ENCODE peak calls at places on chromosome 16, in four cellular contexts. E, S, J and I are unnamed samples.

GRCh38 chr16:76474048-76474447 is 196.8 kb downstream of the CNTNAP4 start:
- DNase-seq in E (no peak), S (no peak), J (no peak), I (no peak)

GRCh38 chr16:17138801-17139200 is 332.0 kb downstream of the XYLT1 start:
- DNase-seq in E (no peak), S (no peak), J (no peak), I (no peak)

GRCh38 chr16:55571191-55571897 is 4.9 kb downstream of the CAPNS2 start:
- DNase-seq in J (peak), E (no peak), S (no peak), I (no peak)

GRCh38 chr16:58280846-58281301 is 14.0 kb downstream of the PRSS54 start:
- DNase-seq in J (peak), E (no peak), S (no peak), I (no peak)

GRCh38 chr16:81650982-81651562 is 128.0 kb upstream of the PLCG2 start:
- DNase-seq in E (peak), J (no peak), S (no peak), I (no peak)

GRCh38 chr16:80058236-80058635 is 457.7 kb upstream of the MAF start:
- DNase-seq in J (peak), S (no peak), E (peak), I (no peak)

GRCh38 chr16:55494994-55495421 is 13.9 kb upstream of the LPCAT2 start:
- DNase-seq in J (peak), S (no peak), E (peak), I (no peak)

GRCh38 chr16:89606006-89606405 is 7.4 kb upstream of the DPEP1 start:
- DNase-seq in E (no peak), S (no peak), J (no peak), I (no peak)

GRCh38 chr16:46885960-46886763 is 2.0 kb downstream of the GPT2 start:
- DNase-seq in J (peak), E (no peak), S (no peak), I (no peak)

DNA sequence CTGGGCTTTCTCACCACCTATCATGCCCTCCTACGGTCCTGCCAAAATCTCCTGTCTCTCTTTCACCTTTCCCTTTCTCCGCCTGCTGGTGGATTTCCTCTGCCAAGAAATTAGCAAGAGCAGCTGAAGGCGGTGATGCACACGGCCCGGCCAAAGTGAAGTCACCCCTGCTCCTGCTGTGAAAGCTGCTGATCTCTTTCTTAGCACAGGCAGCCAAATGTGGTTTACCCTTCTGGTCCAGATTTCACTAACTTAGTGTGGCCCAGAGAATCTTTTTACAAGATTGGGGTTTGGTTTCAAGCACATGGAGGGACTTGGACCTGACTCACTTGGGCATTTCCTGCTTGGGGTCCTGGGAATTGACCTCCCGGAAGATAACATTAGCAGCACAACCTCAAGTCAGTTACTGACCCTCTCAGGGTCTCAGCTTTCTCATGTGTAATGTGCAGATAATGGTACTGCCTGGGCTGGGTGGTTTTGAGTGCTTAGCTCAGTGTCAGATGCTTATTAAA is 155.7 kb downstream of the SOCS1 start:
- DNase-seq in J (no peak), S (peak), E (peak), I (peak)
- TF ChIP-seq CTCF in J (no peak), S (peak), E (peak), I (no peak)

DNA sequence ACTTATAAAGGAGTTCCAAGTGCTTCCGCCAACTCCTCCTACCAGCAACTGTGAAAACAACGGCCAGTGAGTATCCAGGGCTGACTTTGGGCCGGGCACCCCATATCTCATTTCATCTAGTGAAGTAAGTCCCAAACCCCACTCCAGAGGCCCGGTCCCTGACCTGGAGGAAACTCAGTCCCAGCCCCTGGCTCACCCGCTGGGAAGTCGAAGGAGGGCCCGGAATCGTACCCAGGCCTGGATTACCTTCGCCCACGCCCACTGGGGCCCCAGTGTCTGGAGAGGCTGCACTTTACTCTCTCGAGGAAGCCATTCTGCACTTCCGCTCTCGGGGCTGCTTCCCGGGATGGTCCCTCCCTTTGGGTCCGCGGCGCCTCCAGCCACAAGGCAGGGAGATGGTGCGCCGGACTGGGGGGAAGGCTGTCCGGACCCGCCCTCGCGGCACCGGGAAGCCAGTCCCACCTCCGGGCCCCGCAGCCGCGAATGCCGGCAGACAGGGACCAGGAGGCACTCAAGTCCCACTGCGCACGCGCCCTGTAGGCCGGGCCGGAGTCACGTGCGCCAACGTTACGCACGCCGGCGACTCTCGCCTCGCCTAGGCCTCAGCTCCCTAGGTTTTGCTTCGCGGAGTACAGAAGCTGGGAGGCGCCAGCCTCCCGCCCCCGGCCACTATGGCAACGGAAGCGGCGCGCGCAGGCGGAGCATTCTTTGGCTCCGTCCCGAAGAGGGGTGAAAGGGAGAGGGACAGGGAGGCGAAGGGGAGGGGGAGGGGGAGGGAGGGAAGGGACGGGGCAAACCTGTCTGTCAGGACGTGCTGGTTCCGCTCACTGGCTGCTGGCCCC is at the start of gene CMTR2:
- DNase-seq in E (peak), J (peak), S (peak), I (peak)
- TF ChIP-seq CTCF in E (peak), J (peak), S (peak), I (no peak)

GRCh38 chr16:75058815-75059214 is 57.8 kb downstream of the LDHD start:
- DNase-seq in S (no peak), E (no peak), J (no peak), I (no peak)
- TF ChIP-seq CTCF in S (no peak), E (no peak), J (no peak), I (no peak)

GRCh38 chr16:10870808-10871156 is 6.2 kb upstream of the CIITA start:
- DNase-seq in J (no peak), E (no peak), S (no peak), I (no peak)

GRCh38 chr16:10867199-10867598 is 9.8 kb upstream of the CIITA start:
- DNase-seq in E (no peak), S (no peak), J (no peak), I (no peak)

GRCh38 chr16:10868089-10868488 is 8.9 kb upstream of the CIITA start:
- DNase-seq in E (no peak), J (no peak), S (no peak), I (no peak)

GRCh38 chr16:10870137-10870776 is 6.7 kb upstream of the CIITA start:
- DNase-seq in S (peak), J (no peak), E (no peak), I (no peak)

GRCh38 chr16:10868562-10869469 is 8.2 kb upstream of the CIITA start:
- DNase-seq in S (peak), E (peak), J (no peak), I (peak)
- TF ChIP-seq CTCF in S (no peak), E (no peak), J (no peak), I (no peak)

DNA sequence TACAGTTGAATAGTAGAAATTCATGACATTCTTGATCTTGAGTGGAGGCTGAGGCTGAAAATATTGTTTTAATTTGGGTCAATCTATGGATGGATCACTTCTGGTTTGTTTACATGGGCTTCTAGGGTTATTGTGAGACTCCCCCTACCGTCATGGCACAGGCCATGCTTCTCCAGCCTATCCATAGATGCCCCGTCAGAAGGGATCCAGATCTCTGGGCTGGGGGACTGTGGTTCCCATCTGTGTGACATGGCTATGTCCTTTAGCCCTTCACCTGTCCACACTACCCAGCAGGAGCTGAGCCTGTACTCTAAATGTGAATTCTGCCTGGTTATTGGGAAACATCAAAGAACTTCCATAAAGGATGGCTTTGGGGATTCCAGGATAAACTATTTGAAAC is 160.4 kb downstream of the ABCC12 start:
- DNase-seq in J (no peak), S (no peak), E (no peak), I (no peak)
- TF ChIP-seq CTCF in J (peak), S (peak), E (no peak), I (no peak)

GRCh38 chr16:71423865-71424264 is 18.0 kb downstream of the TLE7 start:
- DNase-seq in J (no peak), E (no peak), S (no peak), I (no peak)

GRCh38 chr16:71424626-71425025 is 17.2 kb downstream of the TLE7 start:
- DNase-seq in E (no peak), S (no peak), J (no peak), I (no peak)

GRCh38 chr16:71423016-71423415 is 18.8 kb downstream of the TLE7 start:
- DNase-seq in J (no peak), S (no peak), E (no peak), I (no peak)

GRCh38 chr16:71425746-71426068 is 16.1 kb downstream of the TLE7 start:
- DNase-seq in J (no peak), E (no peak), S (no peak), I (no peak)

DNA sequence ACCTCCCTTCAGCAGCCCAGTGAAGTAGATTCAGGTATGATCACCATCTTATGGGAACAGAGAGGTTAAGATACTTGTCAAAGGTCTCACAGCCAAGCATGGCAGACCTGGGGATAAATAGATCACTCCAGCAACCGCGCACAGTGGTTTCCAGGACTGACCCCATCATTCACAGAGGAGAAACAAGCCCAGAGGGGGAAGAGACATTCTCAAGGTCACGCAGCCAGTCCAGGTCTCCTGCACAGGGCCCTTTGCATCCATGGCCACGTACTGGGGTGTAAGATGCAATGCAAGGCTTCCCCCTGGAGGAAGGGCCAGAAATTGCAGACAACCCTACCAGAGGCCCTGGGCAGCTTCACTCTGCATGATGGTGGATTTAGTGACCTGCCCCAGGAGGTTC is 19.9 kb downstream of the TLE7 start:
- DNase-seq in J (peak), E (no peak), S (no peak), I (peak)
- TF ChIP-seq CTCF in J (peak), E (no peak), S (peak), I (peak)

GRCh38 chr16:84834403-84834772 is 14.6 kb downstream of the CRISPLD2 start:
- DNase-seq in S (no peak), E (no peak), J (no peak), I (no peak)

GRCh38 chr16:84836234-84836647 is 16.5 kb downstream of the CRISPLD2 start:
- DNase-seq in S (no peak), J (peak), E (peak), I (no peak)

GRCh38 chr16:84832488-84833141 is 12.8 kb downstream of the CRISPLD2 start:
- DNase-seq in S (no peak), E (peak), J (no peak), I (no peak)

GRCh38 chr16:84833142-84833495 is 13.3 kb downstream of the CRISPLD2 start:
- DNase-seq in J (no peak), E (no peak), S (no peak), I (no peak)

DNA sequence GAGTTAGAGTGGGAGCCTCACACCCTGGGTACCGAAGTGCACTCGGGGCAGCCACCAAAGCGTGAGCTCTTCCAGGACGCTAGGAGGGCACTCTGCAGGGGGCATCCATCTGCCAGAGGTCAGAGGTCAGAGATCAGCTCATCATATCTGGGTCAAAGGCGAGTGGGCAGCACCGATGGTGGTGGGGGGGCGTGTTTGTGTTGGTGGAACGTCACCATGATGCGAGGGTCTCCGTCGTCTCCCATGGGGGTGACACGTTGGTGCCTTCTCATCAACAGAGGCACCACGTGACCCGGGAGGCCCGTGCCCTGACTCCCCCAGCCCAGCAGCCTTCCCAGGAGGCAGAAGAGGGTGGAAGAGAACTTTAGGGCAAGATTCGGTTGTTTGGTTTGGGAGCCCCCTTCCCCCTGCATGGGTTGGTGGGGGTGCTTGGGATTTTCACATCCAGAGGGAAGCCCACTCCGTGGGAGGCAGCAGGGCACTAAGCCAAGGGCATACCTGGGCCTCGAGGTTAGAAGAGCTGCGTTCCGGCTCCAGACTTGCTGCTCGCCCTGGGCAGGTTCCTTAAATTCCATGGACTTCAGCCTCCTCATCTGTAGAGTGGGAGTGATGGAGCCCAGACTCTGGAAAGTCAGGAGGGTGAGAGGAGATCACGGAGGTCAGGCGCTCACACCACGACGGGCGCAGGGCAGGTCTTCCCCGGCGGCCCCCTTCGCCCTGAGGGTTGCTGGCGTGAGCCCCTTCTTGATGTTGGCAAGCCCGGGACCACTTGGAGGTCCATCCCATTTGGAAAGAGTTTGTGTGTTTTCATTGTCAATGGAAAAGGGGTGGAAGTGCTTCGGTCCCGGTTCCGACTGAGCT is 14.0 kb downstream of the CRISPLD2 start:
- DNase-seq in E (peak), S (no peak), J (no peak), I (no peak)
- TF ChIP-seq CTCF in E (no peak), S (no peak), J (no peak), I (no peak)